ENCODE peak calls at places on chromosome 20, in four cellular contexts. U is ascending aorta, C is aorta, R is tibial nerve. L is an unnamed sample.

GRCh38 chr20:56750430-56750829 is 121.3 kb downstream of the TFAP2C start:
- DNase-seq in C (peak), R (no peak), U (no peak), L (no peak)

GRCh38 chr20:60372822-60373221 is 414.6 kb downstream of the CDH26 start:
- DNase-seq in C (no peak), U (no peak), R (no peak), L (no peak)

GRCh38 chr20:46731770-46732169 is 22.3 kb downstream of the SLC2A10 start:
- DNase-seq in C (no peak), R (no peak), U (no peak), L (no peak)

GRCh38 chr20:25860531-25861150 is 164.0 kb upstream of the ZNF337 start:
- DNase-seq in R (no peak), U (no peak), C (peak), L (no peak)

GRCh38 chr20:63274381-63275228 is 2.0 kb downstream of the ARFGAP1 start:
- DNase-seq in C (no peak), R (no peak), U (no peak), L (no peak)

GRCh38 chr20:402496-402885 is 5.6 kb upstream of the RBCK1 start:
- DNase-seq in U (no peak), C (no peak), R (no peak), L (no peak)

GRCh38 chr20:24662756-24663399 is 193.4 kb downstream of the SYNDIG1 start:
- DNase-seq in U (no peak), R (no peak), C (no peak), L (no peak)

GRCh38 chr20:58393299-58393698 is 4.3 kb downstream of the VAPB start:
- DNase-seq in U (no peak), R (no peak), C (no peak), L (no peak)

GRCh38 chr20:23147964-23148720 is 62.0 kb upstream of the CD93 start:
- DNase-seq in C (peak), R (no peak), U (peak), L (peak)

GRCh38 chr20:24959591-24960301 is 10.7 kb downstream of the CST7 start:
- DNase-seq in U (peak), R (no peak), C (no peak), L (peak)

GRCh38 chr20:22339091-22339881 is 245.1 kb downstream of the FOXA2 start:
- DNase-seq in C (no peak), R (no peak), U (peak), L (no peak)

GRCh38 chr20:103456-103855 is 16.0 kb downstream of the DEFB125 start:
- DNase-seq in C (no peak), R (no peak), U (no peak), L (no peak)

GRCh38 chr20:1085515-1086272 is 32.7 kb upstream of the PSMF1 start:
- DNase-seq in C (no peak), U (no peak), R (no peak), L (no peak)

GRCh38 chr20:2114560-2114959 is 12.9 kb downstream of the STK35 start:
- DNase-seq in C (no peak), R (no peak), U (no peak), L (no peak)

DNA sequence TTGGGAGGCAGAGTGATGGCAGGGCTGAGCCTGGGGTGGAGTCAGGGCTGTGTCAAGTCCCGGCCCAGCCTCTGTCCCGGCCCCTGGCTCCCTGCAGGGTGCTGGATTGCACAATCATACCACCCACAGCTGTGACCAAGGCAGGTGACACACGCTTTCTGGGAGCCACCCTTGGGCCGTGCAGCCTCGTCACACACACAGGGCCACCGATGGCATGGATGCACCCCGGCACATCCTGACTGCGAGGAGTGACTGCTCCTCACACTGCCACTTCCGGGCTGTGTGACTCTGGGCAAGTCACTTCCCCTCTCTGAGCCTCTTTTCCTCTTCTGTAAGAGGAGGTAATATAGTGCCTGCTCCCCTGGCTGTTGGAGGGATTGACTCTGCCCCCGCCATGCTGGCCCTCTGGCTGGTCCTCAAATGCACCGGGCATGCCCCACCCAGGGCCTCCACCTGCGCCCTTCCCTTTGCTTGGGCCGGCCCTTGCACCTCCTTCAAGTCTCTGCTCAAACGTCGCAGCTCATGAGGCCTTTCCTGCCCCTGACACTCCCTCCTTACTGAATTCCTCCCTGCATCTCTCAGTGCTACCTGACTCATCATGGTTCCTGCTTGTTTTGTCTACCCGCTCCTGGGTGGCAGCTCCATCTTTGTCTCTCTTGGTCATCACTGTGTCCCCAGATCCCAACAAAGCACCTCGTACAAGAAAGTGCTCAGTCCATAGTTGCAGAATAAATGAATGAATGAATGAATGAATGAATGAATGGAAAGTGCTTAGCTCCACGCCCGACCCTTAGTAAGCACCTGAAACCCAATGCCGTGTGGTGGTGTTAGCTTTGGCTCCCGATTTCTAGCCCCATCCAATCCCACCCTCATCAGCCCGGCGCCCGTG is 93.5 kb downstream of the CEBPB start:
- DNase-seq in C (no peak), R (no peak), U (no peak), L (peak)
- H3K27ac ChIP-seq in C (no peak), R (peak), U (peak), L (peak)

GRCh38 chr20:53769041-53769440 is 175.4 kb upstream of the ZNF217 start:
- DNase-seq in R (no peak), C (no peak), U (no peak), L (no peak)
- H3K27ac ChIP-seq in R (no peak), C (no peak), U (no peak), L (no peak)

DNA sequence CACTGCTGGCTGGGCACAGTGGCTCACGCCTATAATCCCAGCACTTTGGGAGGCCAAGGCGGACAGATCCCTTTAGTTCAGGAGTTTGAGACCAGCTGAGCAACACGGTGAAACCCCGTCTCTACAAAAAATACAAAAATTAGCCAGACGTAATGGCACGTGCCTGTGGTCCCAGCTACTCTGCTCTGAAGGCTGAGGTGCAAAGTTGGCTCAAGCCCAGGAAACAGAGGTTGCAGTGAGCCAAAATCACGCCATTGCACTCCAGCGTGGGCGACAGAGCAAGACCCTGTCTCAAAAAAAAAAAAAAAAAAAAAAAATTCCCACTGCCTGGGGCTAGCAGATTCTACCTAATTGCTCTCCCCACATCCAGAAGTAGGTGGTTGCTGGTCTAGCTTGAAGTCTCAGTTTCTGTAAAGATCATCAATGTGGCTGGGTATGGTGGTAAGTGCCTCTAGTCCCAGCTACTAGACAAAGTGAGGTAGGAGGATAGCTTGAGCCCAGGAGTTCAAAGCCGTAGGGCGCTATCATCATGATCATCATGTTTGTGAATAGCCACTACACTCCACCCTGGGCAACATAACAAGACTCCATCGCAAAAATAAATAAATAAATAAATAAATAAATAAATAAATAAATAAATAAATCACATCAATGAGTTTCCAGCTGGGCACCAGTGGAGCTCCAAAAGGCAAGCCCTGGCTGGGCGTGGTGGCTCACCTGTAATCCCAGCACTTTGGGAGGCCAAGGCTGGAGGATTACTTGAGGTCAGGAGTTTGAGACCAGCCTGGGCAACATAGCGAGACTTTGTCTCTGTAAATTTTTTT is 6.4 kb upstream of the AP5S1 start:
- DNase-seq in R (no peak), C (no peak), U (no peak), L (no peak)
- H3K27ac ChIP-seq in R (peak), C (no peak), U (peak), L (peak)

GRCh38 chr20:40599987-40600386 is 89.0 kb downstream of the MAFB start:
- DNase-seq in R (no peak), C (no peak), U (no peak), L (no peak)
- H3K27ac ChIP-seq in R (no peak), C (no peak), U (no peak), L (no peak)

DNA sequence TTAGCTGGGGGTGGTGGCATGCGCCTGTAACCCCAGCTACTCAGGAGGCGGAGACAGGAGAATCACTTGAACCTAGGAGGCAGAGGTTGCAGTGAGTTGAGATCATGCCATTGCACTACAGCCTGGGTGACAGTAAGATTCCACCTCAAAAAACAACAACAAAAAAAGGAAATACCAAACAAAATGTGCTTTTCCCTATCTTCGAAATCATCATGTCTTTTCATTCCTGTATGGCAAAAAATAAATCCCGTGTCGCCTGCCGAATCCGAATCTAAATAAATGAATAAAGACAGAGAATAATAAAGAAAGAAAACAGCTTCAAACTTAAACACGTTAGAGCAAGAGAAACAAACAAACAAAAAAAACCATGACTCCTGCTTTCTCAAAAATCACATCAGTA is 11.8 kb downstream of the B4GALT5 start:
- DNase-seq in U (no peak), R (no peak), C (no peak), L (no peak)
- H3K27ac ChIP-seq in U (no peak), R (no peak), C (no peak), L (no peak)

L was measured in right atrium auricular region.